ENCODE peak calls at places on chromosome X, in seven cellular contexts. H is transverse colon, C is WERI-Rb-1, F is fibroblast of mammary gland, B is GM12865, Z is cardiac muscle cell, V is fibroblast of lung. G is an unnamed sample.
A peak's percentile ranks its signal among the peaks of the same experiment; 100 is the strongest.

GRCh38 chrX:258291-259040 is 22.7 kb upstream of the PLCXD1 start:
- DNase-seq in H (no peak), C (peak; percentile 4), F (no peak), B (no peak), Z (no peak), V (no peak), G (no peak)

GRCh38 chrX:31590581-31591113 is 518.8 kb upstream of the FTHL17 start:
- DNase-seq in H (no peak), C (no peak), F (peak; percentile 52), B (no peak), Z (peak; percentile 63), V (peak; percentile 69), G (peak; percentile 6)

GRCh38 chrX:102154218-102154860 is 1.4 kb downstream of the BEX5 start:
- DNase-seq in H (peak; percentile 9), C (no peak), F (no peak), B (no peak), Z (no peak), V (no peak), G (no peak)

GRCh38 chrX:103730746-103731508 is 20.2 kb downstream of the TMEM31 start:
- DNase-seq in H (no peak), C (no peak), F (peak; percentile 90), B (no peak), Z (peak; percentile 94), V (peak; percentile 94), G (peak; percentile 21)

GRCh38 chrX:77785400-77785745 is 643 bp downstream of the ATRX start:
- DNase-seq in H (peak; percentile 13), C (peak; percentile 12), F (peak; percentile 17), B (peak; percentile 24), Z (peak; percentile 37), V (peak; percentile 46), G (no peak)

GRCh38 chrX:12657881-12658280 is 133.3 kb upstream of the PRPS2 start:
- DNase-seq in H (no peak), C (no peak), F (no peak), B (peak; percentile 46), Z (no peak), V (no peak), G (no peak)

GRCh38 chrX:68939868-68940267 is 111.0 kb downstream of the EFNB1 start:
- DNase-seq in H (peak; percentile 1), C (no peak), F (no peak), B (no peak), Z (no peak), V (no peak), G (no peak)

GRCh38 chrX:72382199-72382590 is 76.5 kb upstream of the CITED1 start:
- DNase-seq in H (no peak), C (no peak), F (no peak), B (no peak), Z (peak; percentile 59), V (no peak), G (no peak)

GRCh38 chrX:130637591-130637990 is 235.8 kb downstream of the RBMX2 start:
- DNase-seq in H (no peak), C (no peak), F (peak; percentile 52), B (no peak), Z (peak; percentile 56), V (peak; percentile 31), G (peak; percentile 4)

GRCh38 chrX:68045008-68045577 is 388.2 kb downstream of the OPHN1 start:
- DNase-seq in H (no peak), C (no peak), F (no peak), B (no peak), Z (no peak), V (no peak), G (no peak)

GRCh38 chrX:135112096-135112729 is 8.1 kb downstream of the ETDB start:
- DNase-seq in H (no peak), C (peak; percentile 34), F (peak; percentile 42), B (peak; percentile 46), Z (peak; percentile 50), V (peak; percentile 34), G (no peak)

GRCh38 chrX:3178329-3178728 is 137.1 kb downstream of the ARSF start:
- DNase-seq in H (no peak), C (no peak), F (no peak), B (no peak), Z (no peak), V (no peak), G (no peak)

GRCh38 chrX:126770179-126770578 is 49.4 kb upstream of the PRR32 start:
- DNase-seq in H (no peak), C (peak; percentile 12), F (peak; percentile 2), B (peak; percentile 0), Z (no peak), V (no peak), G (no peak)

GRCh38 chrX:37658352-37659030 is 27.1 kb upstream of the XK start:
- DNase-seq in H (no peak), C (no peak), F (no peak), B (no peak), Z (no peak), V (no peak), G (no peak)

GRCh38 chrX:85029043-85029442 is 25.4 kb downstream of the APOOL start:
- DNase-seq in H (no peak), C (no peak), F (no peak), B (no peak), Z (no peak), V (no peak), G (no peak)

GRCh38 chrX:1212532-1212931 is at the start of gene CRLF2:
- DNase-seq in H (no peak), C (no peak), F (peak; percentile 25), B (peak; percentile 86), Z (no peak), V (no peak), G (no peak)

GRCh38 chrX:68503830-68504229 is 5.0 kb downstream of the YIPF6 start:
- DNase-seq in H (no peak), C (no peak), F (peak; percentile 45), B (no peak), Z (no peak), V (no peak), G (no peak)

GRCh38 chrX:101417981-101418841 is 10.2 kb downstream of the HNRNPH2 start:
- DNase-seq in H (peak; percentile 59), C (peak; percentile 63), F (no peak), B (peak; percentile 60), Z (peak; percentile 48), V (peak; percentile 36), G (no peak)

GRCh38 chrX:20224814-20225487 is 41.8 kb downstream of the RPS6KA3 start:
- DNase-seq in H (no peak), C (no peak), F (peak; percentile 56), B (peak; percentile 54), Z (peak; percentile 22), V (peak; percentile 37), G (no peak)

GRCh38 chrX:51804741-51805140 is 61.5 kb downstream of the GSPT2 start:
- DNase-seq in H (no peak), C (no peak), F (no peak), B (no peak), Z (no peak), V (no peak), G (no peak)

GRCh38 chrX:101619336-101619735 is 1.5 kb upstream of the ARMCX6 start:
- DNase-seq in H (no peak), C (peak; percentile 13), F (no peak), B (peak; percentile 19), Z (no peak), V (peak; percentile 17), G (no peak)

GRCh38 chrX:8755116-8755515 is 23.2 kb upstream of the ANOS1 start:
- DNase-seq in H (no peak), C (peak; percentile 42), F (no peak), B (no peak), Z (no peak), V (no peak), G (no peak)

GRCh38 chrX:106672527-106672926 is 54.0 kb upstream of the RNF128 start:
- DNase-seq in H (no peak), C (no peak), F (no peak), B (no peak), Z (no peak), V (no peak), G (no peak)

GRCh38 chrX:101595739-101596419 is 21.9 kb downstream of the ARMCX6 start:
- DNase-seq in H (no peak), C (peak; percentile 27), F (peak; percentile 71), B (peak; percentile 80), Z (peak; percentile 82), V (peak; percentile 83), G (peak; percentile 46)

GRCh38 chrX:23061116-23061515 is 61.4 kb downstream of the DDX53 start:
- DNase-seq in H (no peak), C (no peak), F (no peak), B (no peak), Z (no peak), V (no peak), G (no peak)

GRCh38 chrX:3520987-3521875 is 174.8 kb upstream of the MXRA5 start:
- DNase-seq in H (no peak), C (no peak), F (peak; percentile 77), B (no peak), Z (peak; percentile 30), V (no peak), G (no peak)

GRCh38 chrX:130260316-130260715 is 8.4 kb downstream of the ZNF280C start:
- DNase-seq in H (no peak), C (no peak), F (peak; percentile 79), B (no peak), Z (no peak), V (peak; percentile 81), G (no peak)

GRCh38 chrX:21734175-21734574 is 23.7 kb downstream of the SMPX start:
- DNase-seq in H (no peak), C (no peak), F (no peak), B (no peak), Z (no peak), V (no peak), G (no peak)

DNA sequence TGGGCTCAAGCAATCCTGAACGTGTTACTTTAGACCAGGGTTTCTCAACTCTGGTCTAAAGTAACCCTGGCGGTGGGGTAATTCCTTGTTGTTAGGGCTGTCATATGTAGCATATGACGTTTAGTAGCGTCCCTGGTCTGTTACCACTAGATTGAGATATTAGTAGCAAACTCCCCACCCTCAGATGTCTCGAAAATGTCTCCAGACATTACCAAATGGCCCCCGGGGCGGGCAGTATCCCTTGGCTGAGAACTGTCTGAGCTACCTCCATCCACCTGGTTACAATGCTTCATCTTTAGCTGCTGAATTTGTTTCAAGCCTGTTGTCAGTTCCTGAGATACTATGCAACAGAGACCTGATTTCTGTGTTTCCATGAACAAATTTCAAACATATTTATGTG is 56.7 kb downstream of the CLDN34 start:
- DNase-seq in H (no peak), C (no peak), F (no peak), B (no peak), Z (no peak), V (no peak), G (no peak)
- H3K4me3 ChIP-seq in H (no peak overlapping the region), C (no peak overlapping the region), F (no peak overlapping the region), B (no peak overlapping the region), Z (no peak overlapping the region), V (no peak overlapping the region), G (no peak overlapping the region)

GRCh38 chrX:80285131-80285773 is 135.0 kb upstream of the TENT5D start:
- DNase-seq in H (peak; percentile 13), C (peak; percentile 28), F (peak; percentile 34), B (peak; percentile 18), Z (peak; percentile 48), V (no peak), G (no peak)
- TF ChIP-seq CTCF in H (peak; percentile 37), C (peak; percentile 71), F (peak; percentile 54), B (peak; percentile 40), Z (peak; percentile 51), V (no peak), G (no peak)

GRCh38 chrX:65073233-65073632 is 97.0 kb upstream of the ZC4H2 start:
- DNase-seq in H (no peak), C (no peak), F (no peak), B (no peak), Z (no peak), V (no peak), G (no peak)

GRCh38 chrX:65072590-65072989 is 96.3 kb upstream of the ZC4H2 start:
- DNase-seq in H (no peak), C (no peak), F (no peak), B (no peak), Z (no peak), V (no peak), G (no peak)
- H3K4me3 ChIP-seq in H (no peak overlapping the region), C (no peak overlapping the region), F (no peak overlapping the region), B (no peak overlapping the region), Z (no peak overlapping the region), V (no peak overlapping the region), G (no peak overlapping the region)

GRCh38 chrX:113741744-113742143 is 842.1 kb upstream of the HTR2C start:
- DNase-seq in H (no peak), C (no peak), F (peak; percentile 50), B (peak; percentile 17), Z (peak; percentile 68), V (no peak), G (no peak)
- TF ChIP-seq CTCF in H (no peak), C (no peak), F (peak; percentile 32), B (no peak), Z (peak; percentile 35), V (no peak), G (no peak)

G was measured in AG04450.